ENCODE peak calls at places on chromosomes 6 and 20, in seven cellular contexts. F is HTR-8/SVneo; N is ureter; Q is nucleus accumbens; W is C1 segment of cervical spinal cord; G is stimulated activated CD4-positive, alpha-beta T cell treated with anti-CD3 and anti-CD28 coated beads, Interleukin-1b, Interleukin-23, amount 100 ng/mL, for 4 hours; E is NCI-H2081 treated with DMSO at 0.1 percent for 48 hours. M is an unnamed sample.
A peak's percentile ranks its signal among the peaks of the same experiment; 100 is the strongest.

GRCh38 chr6:87391334-87391733 is 16.4 kb upstream of the CFAP206 start:
- DNase-seq in F (peak; percentile 33), N (no peak), Q (no peak), W (no peak), G (no peak), E (no peak), M (no peak)

GRCh38 chr6:57262491-57262890 is 40.4 kb upstream of the RAB23 start:
- DNase-seq in F (no peak), N (peak; percentile 77), Q (no peak), W (peak; percentile 70), G (no peak), E (no peak), M (no peak)

GRCh38 chr6:25278914-25279747 is at the start of gene CARMIL1:
- DNase-seq in F (peak; percentile 80), N (peak; percentile 88), Q (peak; percentile 61), W (peak; percentile 43), G (peak; percentile 49), E (peak; percentile 34), M (peak; percentile 95)

GRCh38 chr6:170057034-170057734 is 233.7 kb downstream of the DLL1 start:
- DNase-seq in F (no peak), N (peak; percentile 23), Q (no peak), W (no peak), G (no peak), E (no peak), M (no peak)

GRCh38 chr6:157198425-157199279 is 124.7 kb downstream of the TMEM242 start:
- DNase-seq in F (no peak), N (peak; percentile 92), Q (no peak), W (no peak), G (no peak), E (peak; percentile 80), M (peak; percentile 88)

GRCh38 chr6:47288245-47289090 is 21.2 kb downstream of the TNFRSF21 start:
- DNase-seq in F (no peak), N (no peak), Q (no peak), W (no peak), G (no peak), E (no peak), M (no peak)

GRCh38 chr6:24936641-24937317 is 1.0 kb upstream of the RIPOR2 start:
- DNase-seq in F (no peak), N (no peak), Q (no peak), W (no peak), G (peak; percentile 48), E (no peak), M (no peak)

GRCh38 chr20:63145156-63145555 is 70.8 kb downstream of the YTHDF1 start:
- DNase-seq in F (no peak), N (no peak), Q (no peak), W (no peak), G (no peak), E (no peak), M (no peak)

GRCh38 chr6:157997893-157998608 is 16.4 kb downstream of the SYNJ2 start:
- DNase-seq in F (no peak), N (no peak), Q (no peak), W (no peak), G (no peak), E (no peak), M (no peak)

GRCh38 chr20:18092890-18093289 is 35.2 kb upstream of the OVOL2 start:
- DNase-seq in F (no peak), N (no peak), Q (no peak), W (no peak), G (no peak), E (no peak), M (no peak)

GRCh38 chr20:48733296-48733790 is 94.5 kb downstream of the PREX1 start:
- DNase-seq in F (peak; percentile 54), N (no peak), Q (no peak), W (no peak), G (no peak), E (no peak), M (no peak)

GRCh38 chr20:24653306-24653705 is 183.9 kb downstream of the SYNDIG1 start:
- DNase-seq in F (no peak), N (no peak), Q (no peak), W (no peak), G (no peak), E (no peak), M (no peak)

GRCh38 chr20:41154436-41155176 is 17.3 kb downstream of the PLCG1 start:
- DNase-seq in F (no peak), N (no peak), Q (no peak), W (no peak), G (no peak), E (no peak), M (no peak)

GRCh38 chr6:21185849-21186478 is 407.6 kb upstream of the SOX4 start:
- DNase-seq in F (no peak), N (no peak), Q (no peak), W (no peak), G (no peak), E (peak; percentile 91), M (no peak)

GRCh38 chr20:47150403-47151152 is 205.9 kb downstream of the ZMYND8 start:
- DNase-seq in F (peak; percentile 99), N (peak; percentile 47), Q (no peak), W (no peak), G (no peak), E (no peak), M (peak; percentile 75)

GRCh38 chr6:3324262-3324942 is 65.7 kb downstream of the PSMG4 start:
- DNase-seq in F (peak; percentile 80), N (no peak), Q (peak; percentile 74), W (peak; percentile 71), G (no peak), E (no peak), M (no peak)

GRCh38 chr20:48242623-48243022 is 457.3 kb upstream of the SULF2 start:
- DNase-seq in F (no peak), N (no peak), Q (no peak), W (no peak), G (no peak), E (no peak), M (no peak)

GRCh38 chr6:7146079-7146828 is 38.5 kb downstream of the RREB1 start:
- DNase-seq in F (no peak), N (peak; percentile 64), Q (no peak), W (peak; percentile 34), G (no peak), E (no peak), M (peak; percentile 78)

GRCh38 chr6:16481680-16482079 is 243.3 kb downstream of the GMPR start:
- DNase-seq in F (no peak), N (no peak), Q (no peak), W (no peak), G (peak; percentile 37), E (no peak), M (no peak)

GRCh38 chr6:9914951-9915350 is 499.9 kb downstream of the TFAP2A start:
- DNase-seq in F (no peak), N (no peak), Q (no peak), W (no peak), G (no peak), E (no peak), M (no peak)

GRCh38 chr6:7726416-7727149 is 684 bp downstream of the BMP6 start:
- DNase-seq in F (no peak), N (no peak), Q (no peak), W (no peak), G (no peak), E (no peak), M (no peak)

GRCh38 chr6:168180548-168181011 is 101.6 kb upstream of the FRMD1 start:
- DNase-seq in F (no peak), N (peak; percentile 56), Q (no peak), W (no peak), G (no peak), E (no peak), M (peak; percentile 7)

GRCh38 chr6:50902260-50902659 is 83.6 kb downstream of the TFAP2B start:
- DNase-seq in F (no peak), N (no peak), Q (no peak), W (no peak), G (no peak), E (no peak), M (no peak)

GRCh38 chr6:39566381-39566934 is 158.8 kb downstream of the KIF6 start:
- DNase-seq in F (no peak), N (no peak), Q (no peak), W (no peak), G (no peak), E (no peak), M (no peak)

GRCh38 chr20:52259295-52259694 is 67.7 kb upstream of the ZFP64 start:
- DNase-seq in F (no peak), N (no peak), Q (no peak), W (no peak), G (no peak), E (no peak), M (no peak)

GRCh38 chr20:38485041-38485440 is 12.4 kb downstream of the RALGAPB start:
- DNase-seq in F (no peak), N (no peak), Q (no peak), W (no peak), G (no peak), E (no peak), M (no peak)

GRCh38 chr6:92708270-92708669 is 711.1 kb downstream of the EPHA7 start:
- DNase-seq in F (no peak), N (no peak), Q (no peak), W (no peak), G (no peak), E (no peak), M (no peak)

GRCh38 chr20:56781108-56781739 is 152.1 kb downstream of the TFAP2C start:
- DNase-seq in F (no peak), N (peak; percentile 55), Q (no peak), W (no peak), G (no peak), E (no peak), M (peak; percentile 3)

GRCh38 chr6:43870660-43871061 is 100.7 kb downstream of the VEGFA start:
- DNase-seq in F (no peak), N (no peak), Q (no peak), W (no peak), G (no peak), E (no peak), M (no peak)

GRCh38 chr20:17542993-17543412 is 11.8 kb upstream of the BFSP1 start:
- DNase-seq in F (no peak), N (no peak), Q (no peak), W (no peak), G (no peak), E (no peak), M (no peak)

GRCh38 chr6:113184291-113184690 is 672.9 kb upstream of the MARCKS start:
- DNase-seq in F (no peak), N (no peak), Q (no peak), W (no peak), G (no peak), E (no peak), M (no peak)

GRCh38 chr6:26328265-26328844 is 36.6 kb upstream of the BTN3A2 start:
- DNase-seq in F (no peak), N (no peak), Q (no peak), W (no peak), G (no peak), E (no peak), M (no peak)

GRCh38 chr6:35185302-35185681 is 28.5 kb upstream of the SCUBE3 start:
- DNase-seq in F (peak; percentile 48), N (no peak), Q (no peak), W (no peak), G (no peak), E (no peak), M (no peak)

GRCh38 chr6:160355001-160355400 is 6.8 kb downstream of the SLC22A3 start:
- DNase-seq in F (no peak), N (peak; percentile 62), Q (no peak), W (no peak), G (no peak), E (no peak), M (no peak)